ENCODE peak calls at places on chromosomes 16 and 17, in nine cellular contexts. One of them, this sample, is unnamed.

GRCh38 chr17:31834448-31834847 is 24.6 kb downstream of the COPRS start:
- DNase-seq in glutamatergic neuron: no peak
- DNase-seq in DND-41: no peak
- DNase-seq in endothelial cell: no peak
- DNase-seq in cardiac fibroblast: no peak
- DNase-seq in heart right ventricle: no peak
- DNase-seq in HFF-Myc: no peak
- DNase-seq in body of pancreas: no peak
- DNase-seq in AG04450: no peak
- DNase-seq in this sample: no peak

GRCh38 chr16:47475786-47476185 is 14.7 kb downstream of the PHKB start:
- DNase-seq in cardiac fibroblast: peak; percentile 50
- DNase-seq in glutamatergic neuron: no peak
- DNase-seq in AG04450: no peak
- DNase-seq in HFF-Myc: no peak
- DNase-seq in endothelial cell: no peak
- DNase-seq in body of pancreas: no peak
- DNase-seq in DND-41: no peak
- DNase-seq in heart right ventricle: no peak
- DNase-seq in this sample: no peak

GRCh38 chr16:58494981-58495860 is 4.7 kb upstream of the NDRG4 start:
- DNase-seq in DND-41: peak; percentile 56
- DNase-seq in AG04450: peak; percentile 93
- DNase-seq in cardiac fibroblast: peak; percentile 99
- DNase-seq in HFF-Myc: peak; percentile 91
- DNase-seq in heart right ventricle: peak; percentile 66
- DNase-seq in body of pancreas: peak; percentile 78
- DNase-seq in glutamatergic neuron: peak; percentile 87
- DNase-seq in endothelial cell: peak; percentile 76
- DNase-seq in this sample: peak; percentile 44

GRCh38 chr17:52710363-52710901 is 551.9 kb upstream of the CA10 start:
- DNase-seq in glutamatergic neuron: no peak
- DNase-seq in AG04450: no peak
- DNase-seq in cardiac fibroblast: no peak
- DNase-seq in endothelial cell: no peak
- DNase-seq in HFF-Myc: no peak
- DNase-seq in body of pancreas: no peak
- DNase-seq in heart right ventricle: no peak
- DNase-seq in DND-41: no peak
- DNase-seq in this sample: no peak

GRCh38 chr17:36470499-36470898 is 16.0 kb upstream of the ZNHIT3 start:
- DNase-seq in endothelial cell: no peak
- DNase-seq in glutamatergic neuron: no peak
- DNase-seq in DND-41: no peak
- DNase-seq in AG04450: no peak
- DNase-seq in heart right ventricle: no peak
- DNase-seq in HFF-Myc: no peak
- DNase-seq in body of pancreas: no peak
- DNase-seq in cardiac fibroblast: no peak
- DNase-seq in this sample: no peak

GRCh38 chr16:87635541-87636049 is 33.3 kb downstream of the JPH3 start:
- DNase-seq in cardiac fibroblast: peak; percentile 38
- DNase-seq in DND-41: peak; percentile 65
- DNase-seq in AG04450: no peak
- DNase-seq in glutamatergic neuron: peak; percentile 62
- DNase-seq in endothelial cell: peak; percentile 42
- DNase-seq in body of pancreas: peak; percentile 64
- DNase-seq in heart right ventricle: no peak
- DNase-seq in HFF-Myc: no peak
- DNase-seq in this sample: no peak

GRCh38 chr17:79831367-79832210 is 7.7 kb downstream of the CBX4 start:
- DNase-seq in body of pancreas: peak; percentile 93
- DNase-seq in AG04450: no peak
- DNase-seq in glutamatergic neuron: no peak
- DNase-seq in heart right ventricle: peak; percentile 75
- DNase-seq in HFF-Myc: no peak
- DNase-seq in cardiac fibroblast: no peak
- DNase-seq in DND-41: no peak
- DNase-seq in endothelial cell: no peak
- DNase-seq in this sample: no peak

GRCh38 chr17:40526668-40527067 is 25.2 kb upstream of the TNS4 start:
- DNase-seq in body of pancreas: no peak
- DNase-seq in endothelial cell: no peak
- DNase-seq in glutamatergic neuron: no peak
- DNase-seq in cardiac fibroblast: peak; percentile 38
- DNase-seq in DND-41: no peak
- DNase-seq in AG04450: no peak
- DNase-seq in HFF-Myc: no peak
- DNase-seq in heart right ventricle: no peak
- DNase-seq in this sample: no peak

DNA sequence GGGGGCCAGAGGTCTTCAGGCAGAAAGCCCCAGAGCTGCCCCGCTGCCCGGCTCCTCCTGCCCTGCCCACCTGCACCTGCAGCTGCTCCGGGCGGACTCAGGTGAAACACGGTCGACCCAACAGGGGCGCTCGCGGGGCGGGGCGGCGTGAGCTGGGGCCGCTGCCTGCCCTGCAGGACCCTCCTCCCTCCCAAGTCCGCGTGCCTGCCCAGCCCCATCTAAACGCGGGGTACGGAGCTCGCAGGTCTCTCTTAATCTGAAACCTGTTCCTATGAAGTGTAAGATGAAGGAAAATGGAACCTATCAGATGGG is 28.1 kb downstream of the GNPTG start:
- DNase-seq in DND-41: no peak
- DNase-seq in glutamatergic neuron: no peak
- DNase-seq in heart right ventricle: no peak
- DNase-seq in endothelial cell: no peak
- DNase-seq in cardiac fibroblast: no peak
- DNase-seq in AG04450: no peak
- DNase-seq in body of pancreas: no peak
- DNase-seq in HFF-Myc: no peak
- DNase-seq in this sample: no peak
- TF ChIP-seq CTCF in DND-41: no peak
- TF ChIP-seq CTCF in glutamatergic neuron: no peak
- TF ChIP-seq CTCF in heart right ventricle: no peak
- TF ChIP-seq CTCF in endothelial cell: no peak
- TF ChIP-seq CTCF in cardiac fibroblast: no peak
- TF ChIP-seq CTCF in AG04450: no peak
- TF ChIP-seq CTCF in body of pancreas: no peak
- TF ChIP-seq CTCF in HFF-Myc: no peak
- TF ChIP-seq CTCF in this sample: no peak

GRCh38 chr17:48053758-48054237 is 5.6 kb downstream of the NFE2L1 start:
- DNase-seq in AG04450: no peak
- DNase-seq in glutamatergic neuron: no peak
- DNase-seq in DND-41: no peak
- DNase-seq in heart right ventricle: no peak
- DNase-seq in endothelial cell: no peak
- DNase-seq in body of pancreas: no peak
- DNase-seq in cardiac fibroblast: no peak
- DNase-seq in HFF-Myc: no peak
- DNase-seq in this sample: no peak

GRCh38 chr17:48051706-48052486 is 3.7 kb downstream of the NFE2L1 start:
- DNase-seq in DND-41: no peak
- DNase-seq in HFF-Myc: no peak
- DNase-seq in AG04450: no peak
- DNase-seq in endothelial cell: no peak
- DNase-seq in heart right ventricle: peak; percentile 55
- DNase-seq in body of pancreas: peak; percentile 56
- DNase-seq in cardiac fibroblast: peak; percentile 94
- DNase-seq in glutamatergic neuron: no peak
- DNase-seq in this sample: no peak

GRCh38 chr17:48051278-48051677 is 3.1 kb downstream of the NFE2L1 start:
- DNase-seq in AG04450: no peak
- DNase-seq in body of pancreas: no peak
- DNase-seq in heart right ventricle: peak; percentile 32
- DNase-seq in DND-41: no peak
- DNase-seq in cardiac fibroblast: no peak
- DNase-seq in glutamatergic neuron: no peak
- DNase-seq in endothelial cell: no peak
- DNase-seq in HFF-Myc: no peak
- DNase-seq in this sample: no peak

GRCh38 chr17:48054238-48055185 is 6.4 kb downstream of the NFE2L1 start:
- DNase-seq in endothelial cell: peak; percentile 70
- DNase-seq in heart right ventricle: peak; percentile 74
- DNase-seq in cardiac fibroblast: peak; percentile 76
- DNase-seq in DND-41: no peak
- DNase-seq in AG04450: no peak
- DNase-seq in HFF-Myc: no peak
- DNase-seq in body of pancreas: peak; percentile 77
- DNase-seq in glutamatergic neuron: peak; percentile 89
- DNase-seq in this sample: no peak

GRCh38 chr17:48052956-48053757 is 5.0 kb downstream of the NFE2L1 start:
- DNase-seq in AG04450: no peak
- DNase-seq in glutamatergic neuron: peak; percentile 34
- DNase-seq in heart right ventricle: peak; percentile 82
- DNase-seq in cardiac fibroblast: peak; percentile 50
- DNase-seq in body of pancreas: peak; percentile 69
- DNase-seq in endothelial cell: no peak
- DNase-seq in HFF-Myc: no peak
- DNase-seq in DND-41: no peak
- DNase-seq in this sample: no peak
- TF ChIP-seq CTCF in AG04450: no peak
- TF ChIP-seq CTCF in glutamatergic neuron: no peak
- TF ChIP-seq CTCF in heart right ventricle: peak; percentile 32
- TF ChIP-seq CTCF in cardiac fibroblast: no peak
- TF ChIP-seq CTCF in body of pancreas: no peak
- TF ChIP-seq CTCF in endothelial cell: no peak
- TF ChIP-seq CTCF in HFF-Myc: no peak
- TF ChIP-seq CTCF in DND-41: no peak
- TF ChIP-seq CTCF in this sample: no peak

GRCh38 chr17:48211787-48212186 is 104.2 kb downstream of the SNX11 start:
- DNase-seq in body of pancreas: no peak
- DNase-seq in heart right ventricle: no peak
- DNase-seq in DND-41: no peak
- DNase-seq in cardiac fibroblast: no peak
- DNase-seq in HFF-Myc: no peak
- DNase-seq in glutamatergic neuron: no peak
- DNase-seq in endothelial cell: no peak
- DNase-seq in AG04450: no peak
- DNase-seq in this sample: no peak

GRCh38 chr17:48219605-48220004 is 112.0 kb downstream of the SNX11 start:
- DNase-seq in cardiac fibroblast: no peak
- DNase-seq in glutamatergic neuron: no peak
- DNase-seq in body of pancreas: no peak
- DNase-seq in heart right ventricle: no peak
- DNase-seq in DND-41: no peak
- DNase-seq in endothelial cell: no peak
- DNase-seq in AG04450: no peak
- DNase-seq in HFF-Myc: no peak
- DNase-seq in this sample: no peak

GRCh38 chr17:48211011-48211410 is 103.4 kb downstream of the SNX11 start:
- DNase-seq in glutamatergic neuron: no peak
- DNase-seq in cardiac fibroblast: no peak
- DNase-seq in heart right ventricle: no peak
- DNase-seq in DND-41: no peak
- DNase-seq in HFF-Myc: no peak
- DNase-seq in AG04450: no peak
- DNase-seq in body of pancreas: no peak
- DNase-seq in endothelial cell: no peak
- DNase-seq in this sample: no peak

GRCh38 chr17:48213797-48214196 is 106.2 kb downstream of the SNX11 start:
- DNase-seq in heart right ventricle: no peak
- DNase-seq in cardiac fibroblast: no peak
- DNase-seq in HFF-Myc: no peak
- DNase-seq in glutamatergic neuron: no peak
- DNase-seq in DND-41: no peak
- DNase-seq in AG04450: no peak
- DNase-seq in endothelial cell: no peak
- DNase-seq in body of pancreas: peak; percentile 34
- DNase-seq in this sample: no peak

DNA sequence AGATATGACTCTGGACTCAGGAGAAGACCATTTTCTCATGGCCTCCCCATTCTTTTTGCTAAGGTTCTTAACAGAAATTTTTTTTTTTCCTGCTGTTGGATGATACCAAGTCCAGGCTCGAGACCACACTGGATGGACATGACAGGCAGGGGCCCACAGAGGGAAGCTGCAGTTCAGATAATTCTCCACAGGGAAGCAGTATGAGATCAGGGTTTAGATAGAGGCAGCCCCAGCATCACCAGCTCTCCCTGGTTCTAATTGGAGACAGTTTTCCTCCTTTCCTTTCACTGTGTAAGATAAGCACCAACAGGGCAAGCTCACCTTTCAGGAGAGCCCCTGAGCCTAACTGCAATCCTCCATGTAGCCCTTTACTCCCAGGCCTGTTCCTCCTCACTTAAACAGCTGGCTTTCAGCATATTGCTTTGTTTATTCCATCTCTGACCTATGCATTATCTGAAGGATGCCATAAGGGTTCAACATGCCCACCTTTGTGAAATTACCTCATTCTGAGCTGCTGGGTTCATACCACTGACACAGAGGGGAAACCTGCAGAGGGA is 108.1 kb downstream of the SNX11 start:
- DNase-seq in heart right ventricle: no peak
- DNase-seq in HFF-Myc: no peak
- DNase-seq in endothelial cell: peak; percentile 57
- DNase-seq in AG04450: no peak
- DNase-seq in DND-41: no peak
- DNase-seq in glutamatergic neuron: peak; percentile 55
- DNase-seq in cardiac fibroblast: peak; percentile 65
- DNase-seq in body of pancreas: no peak
- DNase-seq in this sample: no peak
- TF ChIP-seq CTCF in heart right ventricle: peak; percentile 44
- TF ChIP-seq CTCF in HFF-Myc: peak; percentile 53
- TF ChIP-seq CTCF in endothelial cell: peak; percentile 63
- TF ChIP-seq CTCF in AG04450: peak; percentile 46
- TF ChIP-seq CTCF in DND-41: peak; percentile 16
- TF ChIP-seq CTCF in glutamatergic neuron: peak; percentile 52
- TF ChIP-seq CTCF in cardiac fibroblast: peak; percentile 63
- TF ChIP-seq CTCF in body of pancreas: peak; percentile 11
- TF ChIP-seq CTCF in this sample: peak; percentile 45

GRCh38 chr17:50425001-50425681 is 877 bp upstream of the ACSF2 start:
- DNase-seq in body of pancreas: no peak
- DNase-seq in DND-41: no peak
- DNase-seq in AG04450: no peak
- DNase-seq in cardiac fibroblast: no peak
- DNase-seq in glutamatergic neuron: no peak
- DNase-seq in HFF-Myc: no peak
- DNase-seq in endothelial cell: no peak
- DNase-seq in heart right ventricle: no peak
- DNase-seq in this sample: no peak

GRCh38 chr17:50425682-50426471 is at the start of gene ACSF2:
- DNase-seq in AG04450: no peak
- DNase-seq in cardiac fibroblast: peak; percentile 47
- DNase-seq in glutamatergic neuron: peak; percentile 76
- DNase-seq in heart right ventricle: peak; percentile 82
- DNase-seq in HFF-Myc: no peak
- DNase-seq in body of pancreas: peak; percentile 81
- DNase-seq in DND-41: peak; percentile 82
- DNase-seq in endothelial cell: peak; percentile 65
- DNase-seq in this sample: peak; percentile 50

GRCh38 chr17:50428831-50429424 is 2.9 kb downstream of the ACSF2 start:
- DNase-seq in endothelial cell: no peak
- DNase-seq in body of pancreas: peak; percentile 14
- DNase-seq in DND-41: no peak
- DNase-seq in heart right ventricle: no peak
- DNase-seq in AG04450: no peak
- DNase-seq in cardiac fibroblast: no peak
- DNase-seq in HFF-Myc: no peak
- DNase-seq in glutamatergic neuron: no peak
- DNase-seq in this sample: no peak

GRCh38 chr17:50426472-50426782 is 409 bp downstream of the ACSF2 start:
- DNase-seq in glutamatergic neuron: no peak
- DNase-seq in AG04450: no peak
- DNase-seq in DND-41: no peak
- DNase-seq in body of pancreas: no peak
- DNase-seq in endothelial cell: no peak
- DNase-seq in HFF-Myc: no peak
- DNase-seq in heart right ventricle: no peak
- DNase-seq in cardiac fibroblast: no peak
- DNase-seq in this sample: no peak

DNA sequence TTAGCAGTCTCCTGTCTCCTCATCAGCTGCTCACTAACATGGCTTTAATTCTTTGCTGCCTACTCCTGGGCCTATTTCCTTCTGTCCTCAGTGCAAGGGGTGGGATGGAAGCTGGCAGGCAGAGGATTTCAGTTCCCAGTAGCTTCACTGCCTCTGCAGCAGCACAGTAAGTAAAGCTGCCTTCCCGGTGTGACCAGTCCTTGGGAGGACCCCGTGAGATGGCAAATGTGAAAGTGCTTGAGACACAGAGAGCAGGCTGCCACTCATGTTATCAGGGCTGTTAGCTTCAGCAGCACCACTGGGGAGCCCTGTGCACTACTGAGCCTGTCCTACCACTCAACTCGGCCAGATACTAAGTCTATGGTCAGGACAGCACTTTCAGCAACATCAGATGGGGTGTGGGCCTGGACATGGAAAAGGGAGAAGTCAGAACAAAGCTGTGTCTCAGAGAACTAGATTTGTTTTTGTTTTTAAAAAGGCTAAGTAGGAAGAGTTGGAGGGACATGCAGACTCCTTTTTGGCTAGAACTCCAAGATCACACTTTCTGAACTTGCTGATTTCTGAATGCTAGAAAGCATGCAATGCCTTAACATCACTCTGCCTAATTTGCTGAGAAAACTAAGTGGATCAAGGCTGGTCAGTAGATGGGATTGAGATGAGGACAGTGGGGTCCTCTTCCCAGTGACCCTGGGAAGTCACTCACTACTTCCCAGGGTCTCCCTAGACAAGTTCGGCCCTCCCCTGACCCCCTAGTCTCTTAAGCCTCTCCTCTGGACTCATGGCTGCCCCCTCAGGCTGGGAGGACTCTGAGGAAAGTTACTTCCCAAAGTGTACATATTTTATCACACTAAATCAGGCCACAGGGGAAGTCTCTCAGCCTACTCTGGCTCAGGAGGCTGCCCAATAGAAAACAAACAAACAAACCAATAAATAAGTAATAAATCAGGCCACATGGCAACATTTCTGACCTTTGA is 1.1 kb downstream of the ACSF2 start:
- DNase-seq in HFF-Myc: no peak
- DNase-seq in heart right ventricle: no peak
- DNase-seq in endothelial cell: peak; percentile 16
- DNase-seq in body of pancreas: peak; percentile 31
- DNase-seq in AG04450: no peak
- DNase-seq in glutamatergic neuron: peak; percentile 46
- DNase-seq in DND-41: peak; percentile 43
- DNase-seq in cardiac fibroblast: peak; percentile 31
- DNase-seq in this sample: no peak
- TF ChIP-seq CTCF in HFF-Myc: no peak
- TF ChIP-seq CTCF in heart right ventricle: no peak
- TF ChIP-seq CTCF in endothelial cell: no peak
- TF ChIP-seq CTCF in body of pancreas: peak; percentile 11
- TF ChIP-seq CTCF in AG04450: no peak
- TF ChIP-seq CTCF in glutamatergic neuron: no peak
- TF ChIP-seq CTCF in DND-41: peak; percentile 65
- TF ChIP-seq CTCF in cardiac fibroblast: no peak
- TF ChIP-seq CTCF in this sample: peak; percentile 12